ENCODE peak calls at places on chromosomes 5 and 9, in six cellular contexts. I is activated effector memory CD4-positive, alpha-beta T cell treated with anti-CD3 and anti-CD28 coated beads, Interleukin-2, amount 50 U/mL, for 16 hours; D is astrocyte of the spinal cord; F is activated T-helper 1 cell treated with anti-CD3 and anti-CD28 coated beads, Interleukin-2, amount 50 U/mL, for 16 hours; L is GM20000; N is NAMALWA. E is an unnamed sample.
A peak's percentile ranks its signal among the peaks of the same experiment; 100 is the strongest.

GRCh38 chr5:177474094-177474493 is 660 bp upstream of the DBN1 start:
- DNase-seq in I (no peak), D (no peak), F (no peak), L (no peak), N (no peak), E (no peak)

GRCh38 chr5:40052812-40053211 is 626.9 kb upstream of the PTGER4 start:
- DNase-seq in I (no peak), D (peak; percentile 17), F (no peak), L (no peak), N (no peak), E (peak; percentile 62)

GRCh38 chr9:98120476-98120875 is 1.5 kb upstream of the TRIM14 start:
- DNase-seq in I (no peak), D (no peak), F (no peak), L (no peak), N (no peak), E (no peak)

GRCh38 chr5:109399092-109399759 is 10.5 kb downstream of the PJA2 start:
- DNase-seq in I (no peak), D (no peak), F (no peak), L (no peak), N (no peak), E (peak; percentile 25)

GRCh38 chr5:60943624-60944023 is 1.2 kb downstream of the ERCC8 start:
- DNase-seq in I (no peak), D (no peak), F (no peak), L (no peak), N (no peak), E (no peak)

GRCh38 chr9:133813749-133814585 is 75.8 kb upstream of the SARDH start:
- DNase-seq in I (no peak), D (no peak), F (no peak), L (no peak), N (no peak), E (no peak)

GRCh38 chr5:174532453-174533126 is 191.8 kb upstream of the MSX2 start:
- DNase-seq in I (no peak), D (peak; percentile 93), F (no peak), L (no peak), N (no peak), E (peak; percentile 7)

GRCh38 chr5:65013141-65013540 is 244.4 kb downstream of the CWC27 start:
- DNase-seq in I (no peak), D (peak; percentile 53), F (no peak), L (no peak), N (no peak), E (no peak)

GRCh38 chr5:168578506-168579205 is 512 bp downstream of the PANK3 start:
- DNase-seq in I (no peak), D (peak; percentile 10), F (no peak), L (no peak), N (no peak), E (peak; percentile 77)

GRCh38 chr9:93673271-93673843 is 97.0 kb downstream of the PHF2 start:
- DNase-seq in I (peak; percentile 55), D (no peak), F (peak; percentile 1), L (no peak), N (peak; percentile 21), E (no peak)

GRCh38 chr5:66538531-66538930 is 57.7 kb upstream of the MAST4 start:
- DNase-seq in I (no peak), D (no peak), F (no peak), L (no peak), N (no peak), E (no peak)

GRCh38 chr5:14552017-14552416 is 29.6 kb upstream of the OTULINL start:
- DNase-seq in I (no peak), D (no peak), F (no peak), L (no peak), N (no peak), E (no peak)

GRCh38 chr9:37408933-37409710 is 13.4 kb upstream of the GRHPR start:
- DNase-seq in I (peak; percentile 91), D (no peak), F (peak; percentile 25), L (peak; percentile 76), N (peak; percentile 100), E (no peak)

GRCh38 chr9:100669968-100670367 is 92.1 kb downstream of the CAVIN4 start:
- DNase-seq in I (no peak), D (no peak), F (no peak), L (no peak), N (no peak), E (no peak)

GRCh38 chr9:20684865-20685696 is 1.0 kb downstream of the FOCAD start:
- DNase-seq in I (no peak), D (peak; percentile 75), F (no peak), L (no peak), N (peak; percentile 19), E (peak; percentile 84)

GRCh38 chr5:52786937-52787599 is 648 bp upstream of the ITGA1 start:
- DNase-seq in I (peak; percentile 74), D (peak; percentile 26), F (no peak), L (peak; percentile 40), N (no peak), E (peak; percentile 17)

GRCh38 chr5:148807845-148808244 is 18.6 kb upstream of the ADRB2 start:
- DNase-seq in I (no peak), D (peak; percentile 18), F (no peak), L (no peak), N (peak; percentile 49), E (no peak)

GRCh38 chr5:33611882-33612281 is 171.1 kb downstream of the TARS1 start:
- DNase-seq in I (no peak), D (peak; percentile 70), F (no peak), L (no peak), N (no peak), E (no peak)

GRCh38 chr5:140146523-140146842 is 20.7 kb downstream of the IGIP start:
- DNase-seq in I (no peak), D (no peak), F (no peak), L (no peak), N (no peak), E (no peak)

GRCh38 chr5:135076801-135077200 is 42.8 kb upstream of the PITX1 start:
- DNase-seq in I (peak; percentile 38), D (no peak), F (no peak), L (no peak), N (no peak), E (no peak)

GRCh38 chr5:149603210-149603609 is 21.9 kb downstream of the ARHGEF37 start:
- DNase-seq in I (no peak), D (no peak), F (no peak), L (no peak), N (no peak), E (no peak)

GRCh38 chr9:109068764-109069163 is 51.0 kb downstream of the TMEM245 start:
- DNase-seq in I (no peak), D (no peak), F (no peak), L (no peak), N (no peak), E (no peak)